ENCODE peak calls at places on chromosomes 2 and 18, in seven cellular contexts. N is testis, O is tibial artery, Y is body of pancreas, F is astrocyte of the spinal cord, T is A549, S is RWPE1. Q is an unnamed sample.

GRCh38 chr2:134425723-134426496 is 172.0 kb downstream of the MGAT5 start:
- DNase-seq in N (no peak), O (no peak), Y (no peak), F (no peak), T (no peak), S (no peak), Q (no peak)

GRCh38 chr18:62832282-62832681 is 116.9 kb downstream of the PHLPP1 start:
- DNase-seq in N (no peak), O (no peak), Y (no peak), F (no peak), T (no peak), S (no peak), Q (no peak)

GRCh38 chr2:101063352-101063751 is 61.3 kb downstream of the RPL31 start:
- DNase-seq in N (no peak), O (no peak), Y (no peak), F (peak), T (no peak), S (no peak), Q (no peak)

GRCh38 chr2:3320910-3321605 is 56.6 kb downstream of the EIPR1 start:
- DNase-seq in N (no peak), O (no peak), Y (no peak), F (no peak), T (no peak), S (no peak), Q (no peak)

GRCh38 chr2:229852565-229852964 is 69.2 kb downstream of the TRIP12 start:
- DNase-seq in N (peak), O (no peak), Y (no peak), F (peak), T (no peak), S (no peak), Q (no peak)

GRCh38 chr2:58896600-58896999 is 655.5 kb upstream of the FANCL start:
- DNase-seq in N (no peak), O (no peak), Y (no peak), F (peak), T (no peak), S (no peak), Q (no peak)

GRCh38 chr2:200253631-200254030 is 52.9 kb upstream of the SPATS2L start:
- DNase-seq in N (no peak), O (no peak), Y (peak), F (no peak), T (no peak), S (no peak), Q (no peak)

GRCh38 chr2:169478339-169478738 is 955 bp upstream of the BBS5 start:
- DNase-seq in N (no peak), O (no peak), Y (no peak), F (no peak), T (no peak), S (no peak), Q (no peak)

GRCh38 chr18:47549141-47549540 is 297.7 kb upstream of the SKOR2 start:
- DNase-seq in N (no peak), O (no peak), Y (no peak), F (no peak), T (no peak), S (no peak), Q (no peak)

GRCh38 chr2:219676586-219676985 is 49.2 kb downstream of the SLC4A3 start:
- DNase-seq in N (no peak), O (no peak), Y (no peak), F (no peak), T (no peak), S (no peak), Q (no peak)

GRCh38 chr2:234293973-234294372 is 202.9 kb downstream of the ARL4C start:
- DNase-seq in N (no peak), O (no peak), Y (no peak), F (no peak), T (no peak), S (no peak), Q (no peak)

GRCh38 chr2:217835931-217836881 is 166.6 kb downstream of the TNS1 start:
- DNase-seq in N (no peak), O (peak), Y (peak), F (peak), T (no peak), S (no peak), Q (no peak)

GRCh38 chr2:97950329-97951154 is 45.2 kb downstream of the TMEM131 start:
- DNase-seq in N (no peak), O (no peak), Y (no peak), F (peak), T (no peak), S (peak), Q (no peak)

GRCh38 chr2:101152195-101153076 is 1.3 kb upstream of the TBC1D8 start:
- DNase-seq in N (peak), O (peak), Y (peak), F (peak), T (peak), S (peak), Q (no peak)

GRCh38 chr2:231223001-231223375 is 24.6 kb downstream of the ARMC9 start:
- DNase-seq in N (no peak), O (no peak), Y (no peak), F (no peak), T (no peak), S (no peak), Q (no peak)
- TF ChIP-seq CTCF in N (no peak), O (no peak), Y (no peak), F (no peak), T (no peak), S (no peak), Q (no peak)

DNA sequence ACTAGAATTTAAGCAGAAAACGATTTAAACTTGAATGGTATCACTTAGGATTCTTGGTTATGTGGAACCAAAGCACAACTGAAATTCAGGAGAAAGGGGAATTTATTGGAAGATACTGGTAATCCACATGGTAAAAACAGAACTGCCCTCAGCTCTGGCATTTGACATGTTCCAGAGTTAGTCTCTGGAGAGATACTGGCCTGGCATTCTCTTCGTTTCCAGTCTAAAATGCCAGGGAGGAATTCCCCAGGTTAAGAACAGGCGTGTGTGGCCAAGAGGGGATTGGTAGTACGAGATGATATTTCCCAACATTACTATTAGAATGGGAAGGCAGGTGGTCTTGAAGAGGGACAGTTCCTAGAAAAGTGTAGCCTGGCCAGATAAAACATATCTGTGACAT is 68.5 kb upstream of the TXNDC2 start:
- DNase-seq in N (no peak), O (no peak), Y (no peak), F (no peak), T (no peak), S (no peak), Q (no peak)
- TF ChIP-seq CTCF in N (no peak), O (no peak), Y (no peak), F (no peak), T (no peak), S (no peak), Q (no peak)

GRCh38 chr2:64794426-64794995 is 140.8 kb upstream of the SERTAD2 start:
- DNase-seq in N (no peak), O (no peak), Y (no peak), F (no peak), T (no peak), S (no peak), Q (no peak)

GRCh38 chr2:64792995-64793639 is 139.4 kb upstream of the SERTAD2 start:
- DNase-seq in N (no peak), O (no peak), Y (no peak), F (peak), T (no peak), S (no peak), Q (no peak)

GRCh38 chr2:64793701-64794100 is 140.0 kb upstream of the SERTAD2 start:
- DNase-seq in N (no peak), O (no peak), Y (no peak), F (no peak), T (no peak), S (no peak), Q (no peak)

GRCh38 chr2:64789466-64790320 is 136.0 kb upstream of the SERTAD2 start:
- DNase-seq in N (no peak), O (no peak), Y (no peak), F (no peak), T (no peak), S (no peak), Q (no peak)

DNA sequence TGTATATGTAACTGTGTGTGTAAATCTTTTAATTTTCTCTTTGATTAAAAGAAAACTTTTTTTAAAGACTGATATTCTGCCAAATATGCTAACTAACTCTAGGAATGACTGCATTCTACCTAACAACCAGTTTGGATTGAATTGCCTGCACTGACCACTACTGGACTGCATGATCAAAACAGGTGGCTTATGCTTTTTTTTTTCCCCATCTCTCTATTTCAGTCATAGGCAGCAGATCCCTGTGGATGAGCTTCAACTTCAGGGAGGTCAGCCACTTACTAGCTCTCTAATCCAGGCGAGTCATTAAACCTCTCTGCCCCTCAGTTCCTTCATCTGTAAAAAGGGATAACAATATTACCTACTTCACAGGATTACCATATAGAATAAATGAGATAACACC is 138.6 kb upstream of the SERTAD2 start:
- DNase-seq in N (no peak), O (no peak), Y (no peak), F (no peak), T (no peak), S (no peak), Q (no peak)
- TF ChIP-seq CTCF in N (no peak), O (no peak), Y (no peak), F (no peak), T (no peak), S (peak), Q (peak)

DNA sequence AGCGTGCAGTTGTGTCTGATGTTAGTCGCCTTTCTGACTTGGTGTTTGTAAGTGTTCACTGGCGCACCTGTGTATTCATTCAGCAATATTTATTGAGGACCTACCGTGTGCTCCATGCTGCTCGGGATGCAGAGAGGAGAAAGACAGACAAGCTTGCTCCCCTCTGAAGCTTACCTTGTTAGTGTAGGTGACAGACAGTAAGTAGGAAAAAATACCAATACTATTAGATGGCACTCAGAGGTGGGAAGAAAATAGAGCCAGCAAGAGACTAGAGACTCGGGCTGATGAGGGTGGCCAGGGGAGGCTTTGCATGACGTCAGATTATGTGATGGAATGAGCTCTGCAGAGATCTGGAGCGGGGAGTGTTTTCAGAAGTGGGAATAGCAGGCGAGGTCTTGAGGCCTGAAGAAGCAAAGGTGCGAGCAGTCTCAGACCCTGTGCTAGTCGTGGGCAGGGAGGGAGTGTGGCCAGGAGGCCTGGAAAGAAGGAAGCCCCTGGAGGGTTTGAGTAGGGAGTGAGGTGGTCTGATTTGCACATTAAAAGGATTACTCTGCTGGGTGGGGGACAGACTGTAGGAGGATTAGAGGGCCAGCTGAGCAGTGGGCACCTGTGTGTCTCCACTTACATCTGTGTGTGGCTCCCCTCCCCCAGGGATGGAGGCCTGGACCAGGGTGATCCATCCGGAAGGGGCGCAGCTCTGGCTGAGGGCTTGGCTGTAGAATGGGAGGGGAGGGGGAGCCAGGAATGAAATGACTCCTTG is 11.8 kb downstream of the MTCL1 start:
- DNase-seq in N (no peak), O (no peak), Y (no peak), F (no peak), T (no peak), S (no peak), Q (no peak)
- TF ChIP-seq CTCF in N (no peak), O (no peak), Y (no peak), F (no peak), T (no peak), S (no peak), Q (no peak)

GRCh38 chr2:84077504-84077903 is 381.6 kb downstream of the SUCLG1 start:
- DNase-seq in N (peak), O (no peak), Y (peak), F (no peak), T (no peak), S (peak), Q (no peak)
- TF ChIP-seq CTCF in N (peak), O (no peak), Y (peak), F (peak), T (peak), S (peak), Q (peak)

GRCh38 chr2:67215214-67215613 is 181.9 kb upstream of the ETAA1 start:
- DNase-seq in N (peak), O (no peak), Y (peak), F (peak), T (peak), S (peak), Q (peak)
- TF ChIP-seq CTCF in N (peak), O (no peak), Y (peak), F (peak), T (no peak), S (no peak), Q (peak)

GRCh38 chr2:236195726-236196125 is 27.5 kb upstream of the GBX2 start:
- DNase-seq in N (no peak), O (peak), Y (no peak), F (no peak), T (no peak), S (no peak), Q (no peak)
- TF ChIP-seq CTCF in N (no peak), O (no peak), Y (no peak), F (no peak), T (no peak), S (no peak), Q (no peak)

DNA sequence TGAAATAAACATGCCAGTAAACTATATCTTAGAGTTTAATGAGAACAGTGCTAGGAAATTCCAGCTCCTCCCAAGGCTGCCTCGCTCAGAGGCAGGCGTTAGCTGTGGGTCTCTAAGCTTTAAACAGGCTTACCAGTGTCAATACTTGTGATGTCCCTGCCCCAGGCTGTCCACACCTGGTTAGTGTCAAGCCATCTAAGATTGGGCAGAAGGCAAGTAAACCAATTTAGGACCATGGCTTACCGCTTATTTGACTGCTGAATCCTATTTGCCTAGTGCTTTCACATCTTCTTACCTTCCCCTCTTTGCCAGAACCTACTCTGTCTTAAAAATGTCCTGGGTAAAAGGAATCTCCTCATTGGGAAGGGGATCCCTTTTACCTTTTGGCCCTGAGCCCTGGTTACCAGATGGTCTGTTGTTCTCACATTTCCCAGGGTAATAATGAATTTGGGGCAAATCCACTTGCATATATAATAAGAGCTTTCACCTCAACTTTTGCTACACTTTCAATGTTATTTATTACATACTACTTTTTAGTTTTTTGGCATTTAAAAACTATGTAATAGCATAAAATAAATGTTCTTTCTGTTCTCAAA is 14.9 kb downstream of the CERS6 start:
- DNase-seq in N (no peak), O (no peak), Y (no peak), F (no peak), T (no peak), S (no peak), Q (no peak)
- TF ChIP-seq CTCF in N (no peak), O (no peak), Y (no peak), F (no peak), T (no peak), S (no peak), Q (no peak)

GRCh38 chr18:28136071-28136470 is 40.9 kb downstream of the CDH2 start:
- DNase-seq in N (no peak), O (no peak), Y (no peak), F (no peak), T (no peak), S (no peak), Q (no peak)
- TF ChIP-seq CTCF in N (no peak), O (no peak), Y (no peak), F (no peak), T (no peak), S (no peak), Q (no peak)